ENCODE peak calls at places on chromosomes 6 and 20, in four cellular contexts. One of them, this sample, is unnamed.

GRCh38 chr20:24747881-24748595 is 201.0 kb upstream of the CST7 start:
- DNase-seq in HepG2: no peak
- DNase-seq in GM12878: no peak
- DNase-seq in A549: no peak
- DNase-seq in this sample: no peak

GRCh38 chr6:89007209-89008001 is 44.0 kb upstream of the RNGTT start:
- DNase-seq in GM12878: no peak
- DNase-seq in HepG2: no peak
- DNase-seq in A549: no peak
- DNase-seq in this sample: no peak

GRCh38 chr6:132933085-132933484 is 118.7 kb downstream of the RPS12 start:
- DNase-seq in A549: no peak
- DNase-seq in HepG2: no peak
- DNase-seq in GM12878: no peak
- DNase-seq in this sample: no peak

GRCh38 chr6:16394651-16395050 is 156.3 kb downstream of the GMPR start:
- DNase-seq in GM12878: no peak
- DNase-seq in A549: no peak
- DNase-seq in HepG2: no peak
- DNase-seq in this sample: no peak

GRCh38 chr6:143236151-143236788 is 175.6 kb downstream of the AIG1 start:
- DNase-seq in HepG2: no peak
- DNase-seq in A549: no peak
- DNase-seq in GM12878: no peak
- DNase-seq in this sample: peak; percentile 17

GRCh38 chr20:61746781-61747180 is 318.9 kb downstream of the TAF4 start:
- DNase-seq in GM12878: no peak
- DNase-seq in HepG2: no peak
- DNase-seq in A549: no peak
- DNase-seq in this sample: no peak

GRCh38 chr6:54491431-54491830 is 183.2 kb downstream of the TINAG start:
- DNase-seq in GM12878: no peak
- DNase-seq in HepG2: no peak
- DNase-seq in A549: no peak
- DNase-seq in this sample: no peak

GRCh38 chr20:38167851-38168760 is 3.0 kb upstream of the TGM2 start:
- DNase-seq in GM12878: no peak
- DNase-seq in HepG2: peak; percentile 92
- DNase-seq in A549: peak; percentile 57
- DNase-seq in this sample: no peak

GRCh38 chr20:24961384-24962181 is 12.5 kb downstream of the CST7 start:
- DNase-seq in A549: no peak
- DNase-seq in GM12878: no peak
- DNase-seq in HepG2: no peak
- DNase-seq in this sample: no peak

GRCh38 chr6:89449182-89449581 is 16.2 kb downstream of the ANKRD6 start:
- DNase-seq in GM12878: no peak
- DNase-seq in HepG2: no peak
- DNase-seq in A549: no peak
- DNase-seq in this sample: no peak

GRCh38 chr6:97203343-97203742 is 79.7 kb downstream of the MMS22L start:
- DNase-seq in A549: no peak
- DNase-seq in GM12878: no peak
- DNase-seq in HepG2: no peak
- DNase-seq in this sample: no peak

GRCh38 chr20:2089447-2089846 is 12.2 kb upstream of the STK35 start:
- DNase-seq in A549: no peak
- DNase-seq in GM12878: no peak
- DNase-seq in HepG2: no peak
- DNase-seq in this sample: no peak

GRCh38 chr6:149938571-149939462 is 3.0 kb upstream of the ULBP2 start:
- DNase-seq in GM12878: peak; percentile 34
- DNase-seq in HepG2: no peak
- DNase-seq in A549: peak; percentile 20
- DNase-seq in this sample: no peak

GRCh38 chr6:165686966-165687365 is 23.9 kb upstream of the PDE10A start:
- DNase-seq in HepG2: no peak
- DNase-seq in GM12878: no peak
- DNase-seq in A549: no peak
- DNase-seq in this sample: no peak

GRCh38 chr20:8132015-8132631 is at the start of gene PLCB1:
- DNase-seq in GM12878: no peak
- DNase-seq in HepG2: peak; percentile 86
- DNase-seq in A549: peak; percentile 82
- DNase-seq in this sample: peak; percentile 93

GRCh38 chr20:59460352-59460751 is 144.0 kb upstream of the PHACTR3 start:
- DNase-seq in HepG2: no peak
- DNase-seq in A549: no peak
- DNase-seq in GM12878: no peak
- DNase-seq in this sample: no peak

GRCh38 chr6:169841251-169841650 is 89.8 kb downstream of the ERMARD start:
- DNase-seq in A549: no peak
- DNase-seq in GM12878: no peak
- DNase-seq in HepG2: no peak
- DNase-seq in this sample: no peak

GRCh38 chr6:79391511-79391910 is 145.7 kb downstream of the LCA5 start:
- DNase-seq in HepG2: no peak
- DNase-seq in A549: no peak
- DNase-seq in GM12878: no peak
- DNase-seq in this sample: no peak

GRCh38 chr6:154508573-154509375 is 1.7 kb downstream of the CNKSR3 start:
- DNase-seq in HepG2: peak; percentile 92
- DNase-seq in A549: no peak
- DNase-seq in GM12878: no peak
- DNase-seq in this sample: no peak

GRCh38 chr20:2151805-2152727 is 50.4 kb downstream of the STK35 start:
- DNase-seq in GM12878: no peak
- DNase-seq in A549: no peak
- DNase-seq in HepG2: no peak
- DNase-seq in this sample: no peak

GRCh38 chr6:159929819-159930218 is 39.0 kb downstream of the MAS1 start:
- DNase-seq in A549: no peak
- DNase-seq in GM12878: peak; percentile 73
- DNase-seq in HepG2: no peak
- DNase-seq in this sample: no peak

GRCh38 chr6:147166360-147166944 is 37.8 kb upstream of the STXBP5 start:
- DNase-seq in HepG2: no peak
- DNase-seq in A549: no peak
- DNase-seq in GM12878: no peak
- DNase-seq in this sample: no peak

GRCh38 chr6:146014233-146014632 is 14.6 kb upstream of the GRM1 start:
- DNase-seq in HepG2: no peak
- DNase-seq in GM12878: no peak
- DNase-seq in A549: no peak
- DNase-seq in this sample: no peak

GRCh38 chr6:81487489-81487888 is 265.0 kb downstream of the TENT5A start:
- DNase-seq in GM12878: no peak
- DNase-seq in A549: no peak
- DNase-seq in HepG2: no peak
- DNase-seq in this sample: peak; percentile 11

GRCh38 chr6:91094341-91094740 is 507.5 kb upstream of the MAP3K7 start:
- DNase-seq in GM12878: no peak
- DNase-seq in A549: no peak
- DNase-seq in HepG2: no peak
- DNase-seq in this sample: no peak

GRCh38 chr6:31575335-31575901 is at the start of gene TNF:
- DNase-seq in GM12878: peak; percentile 91
- DNase-seq in HepG2: no peak
- DNase-seq in A549: no peak
- DNase-seq in this sample: no peak

GRCh38 chr6:119742188-119742803 is 392.7 kb upstream of the MAN1A1 start:
- DNase-seq in A549: no peak
- DNase-seq in HepG2: peak; percentile 54
- DNase-seq in GM12878: no peak
- DNase-seq in this sample: peak; percentile 86

GRCh38 chr20:48262396-48262795 is 477.1 kb upstream of the SULF2 start:
- DNase-seq in GM12878: no peak
- DNase-seq in HepG2: no peak
- DNase-seq in A549: no peak
- DNase-seq in this sample: no peak

GRCh38 chr20:39885975-39886649 is 802.9 kb downstream of the MAFB start:
- DNase-seq in GM12878: no peak
- DNase-seq in HepG2: peak; percentile 21
- DNase-seq in A549: no peak
- DNase-seq in this sample: peak; percentile 72

GRCh38 chr6:92124126-92124525 is 1295.2 kb downstream of the EPHA7 start:
- DNase-seq in A549: no peak
- DNase-seq in HepG2: no peak
- DNase-seq in GM12878: no peak
- DNase-seq in this sample: no peak
- TF ChIP-seq ESRRA in A549: no peak
- TF ChIP-seq ESRRA in HepG2: no peak
- TF ChIP-seq ESRRA in GM12878: no peak
- TF ChIP-seq ESRRA in this sample: no peak

GRCh38 chr20:35978041-35978513 is 9.7 kb downstream of the CNBD2 start:
- DNase-seq in HepG2: no peak
- DNase-seq in GM12878: no peak
- DNase-seq in A549: no peak
- DNase-seq in this sample: no peak
- TF ChIP-seq ESRRA in HepG2: no peak
- TF ChIP-seq ESRRA in GM12878: no peak
- TF ChIP-seq ESRRA in A549: no peak
- TF ChIP-seq ESRRA in this sample: no peak

GRCh38 chr6:93701526-93701925 is 282.2 kb upstream of the EPHA7 start:
- DNase-seq in GM12878: no peak
- DNase-seq in HepG2: no peak
- DNase-seq in A549: no peak
- DNase-seq in this sample: no peak
- TF ChIP-seq ESRRA in GM12878: no peak
- TF ChIP-seq ESRRA in HepG2: no peak
- TF ChIP-seq ESRRA in A549: no peak
- TF ChIP-seq ESRRA in this sample: no peak

GRCh38 chr6:111564482-111564945 is 41.2 kb downstream of the TRAF3IP2 start:
- DNase-seq in HepG2: no peak
- DNase-seq in A549: no peak
- DNase-seq in GM12878: no peak
- DNase-seq in this sample: no peak

GRCh38 chr6:111565316-111566221 is 40.1 kb downstream of the TRAF3IP2 start:
- DNase-seq in GM12878: no peak
- DNase-seq in HepG2: peak; percentile 30
- DNase-seq in A549: no peak
- DNase-seq in this sample: peak; percentile 51

GRCh38 chr6:111566222-111566717 is 39.4 kb downstream of the TRAF3IP2 start:
- DNase-seq in HepG2: no peak
- DNase-seq in GM12878: no peak
- DNase-seq in A549: no peak
- DNase-seq in this sample: no peak

GRCh38 chr6:111569951-111570350 is 35.7 kb downstream of the TRAF3IP2 start:
- DNase-seq in GM12878: no peak
- DNase-seq in A549: no peak
- DNase-seq in HepG2: no peak
- DNase-seq in this sample: no peak

GRCh38 chr6:111566873-111567517 is 38.7 kb downstream of the TRAF3IP2 start:
- DNase-seq in HepG2: no peak
- DNase-seq in GM12878: no peak
- DNase-seq in A549: no peak
- DNase-seq in this sample: no peak
- TF ChIP-seq ESRRA in HepG2: no peak
- TF ChIP-seq ESRRA in GM12878: no peak
- TF ChIP-seq ESRRA in A549: no peak
- TF ChIP-seq ESRRA in this sample: no peak